ENCODE peak calls at places on chromosome 10, in ten cellular contexts. L is ACHN; E is SK-N-SH; V is activated CD8-positive, alpha-beta memory T cell treated with anti-CD3 and anti-CD28 coated beads for 48 hours; Z is C1 segment of cervical spinal cord; X is brain pericyte; D is AML-193; F is HCEC 1CT; M is aorta; T is stimulated activated CD8-positive, alpha-beta memory T cell treated with anti-CD3 and anti-CD28 coated beads, Interleukin-7, amount 100 ng/mL, for 48 hours. O is an unnamed sample.

GRCh38 chr10:52571018-52571417 is 201.6 kb downstream of the MBL2 start:
- DNase-seq in V (no peak), L (no peak), F (no peak), T (no peak), D (no peak), Z (no peak), X (no peak), E (no peak), M (no peak), O (peak)

GRCh38 chr10:101444058-101444457 is 90.1 kb downstream of the BTRC start:
- DNase-seq in E (no peak), L (peak), M (no peak), F (peak), V (no peak), Z (no peak), D (peak), X (no peak), T (no peak), O (peak)

GRCh38 chr10:110410329-110411046 is 87.2 kb upstream of the DUSP5 start:
- DNase-seq in F (peak), D (no peak), X (no peak), V (no peak), L (peak), Z (no peak), E (no peak), T (no peak), M (peak), O (peak)

GRCh38 chr10:61842755-61843497 is 58.6 kb upstream of the ARID5B start:
- DNase-seq in M (no peak), D (no peak), Z (no peak), T (no peak), F (peak), V (no peak), E (no peak), X (no peak), L (peak), O (peak)

GRCh38 chr10:63539994-63540393 is 18.8 kb downstream of the REEP3 start:
- DNase-seq in E (no peak), Z (no peak), F (no peak), V (no peak), X (no peak), T (no peak), M (no peak), D (no peak), L (no peak), O (no peak)

GRCh38 chr10:37434091-37434490 is 308.7 kb downstream of the ANKRD30A start:
- DNase-seq in L (peak), M (no peak), V (no peak), T (no peak), E (no peak), Z (no peak), X (no peak), F (no peak), D (no peak), O (no peak)

GRCh38 chr10:96417432-96417831 is 58.6 kb upstream of the OPALIN start:
- DNase-seq in V (no peak), T (no peak), Z (no peak), M (no peak), X (no peak), E (no peak), F (no peak), L (peak), D (no peak), O (no peak)

GRCh38 chr10:127552446-127552845 is 3.3 kb downstream of the NPS start:
- DNase-seq in L (no peak), T (no peak), V (no peak), F (no peak), D (no peak), M (no peak), X (no peak), Z (no peak), E (no peak), O (no peak)

GRCh38 chr10:48900296-48900695 is 39.3 kb downstream of the LRRC18 start:
- DNase-seq in M (no peak), D (peak), Z (no peak), V (no peak), X (no peak), F (no peak), T (no peak), E (no peak), L (no peak), O (no peak)

GRCh38 chr10:114824396-114824795 is 2.8 kb downstream of the FHIP2A start:
- DNase-seq in X (no peak), F (no peak), E (no peak), V (no peak), T (no peak), M (no peak), D (no peak), Z (no peak), L (no peak), O (peak)

GRCh38 chr10:99658622-99659030 is 683 bp upstream of the ENTPD7 start:
- DNase-seq in T (peak), X (no peak), E (peak), F (no peak), V (peak), Z (no peak), L (peak), M (peak), D (no peak), O (peak)

GRCh38 chr10:117134084-117135025 is 3.7 kb downstream of the VAX1 start:
- DNase-seq in T (no peak), V (no peak), L (no peak), X (no peak), F (no peak), M (no peak), Z (no peak), E (peak), D (no peak), O (no peak)

GRCh38 chr10:384538-385305 is 249.5 kb downstream of the ZMYND11 start:
- DNase-seq in E (no peak), X (no peak), L (no peak), F (no peak), T (no peak), V (no peak), D (no peak), M (no peak), Z (no peak), O (no peak)

GRCh38 chr10:123549761-123550454 is 116.2 kb upstream of the GPR26 start:
- DNase-seq in V (no peak), Z (no peak), D (no peak), F (no peak), X (no peak), L (no peak), E (no peak), M (no peak), T (no peak), O (no peak)

GRCh38 chr10:93115661-93116383 is 42.1 kb downstream of the CYP26A1 start:
- DNase-seq in F (peak), L (peak), V (peak), D (peak), Z (peak), E (peak), X (no peak), M (peak), T (peak), O (peak)

GRCh38 chr10:76336213-76336963 is 905.0 kb downstream of the LRMDA start:
- DNase-seq in T (no peak), V (no peak), D (no peak), Z (no peak), L (no peak), F (peak), M (no peak), E (no peak), X (peak), O (no peak)

GRCh38 chr10:42242135-42242805 is 396.1 kb downstream of the ZNF33B start:
- DNase-seq in X (no peak), Z (no peak), M (no peak), D (no peak), F (no peak), V (no peak), L (no peak), T (no peak), E (peak), O (no peak)

GRCh38 chr10:95518455-95519131 is 42.6 kb downstream of the SORBS1 start:
- DNase-seq in T (no peak), M (no peak), V (no peak), Z (no peak), E (no peak), L (no peak), F (no peak), D (no peak), X (no peak), O (no peak)

GRCh38 chr10:18659784-18660561 is 742 bp downstream of the ARL5B start:
- DNase-seq in X (no peak), T (no peak), L (peak), D (no peak), V (no peak), F (peak), Z (no peak), E (peak), M (no peak), O (peak)

GRCh38 chr10:31621733-31622132 is 302.7 kb downstream of the ZEB1 start:
- DNase-seq in L (no peak), F (no peak), M (no peak), V (no peak), X (no peak), D (no peak), Z (no peak), E (no peak), T (no peak), O (no peak)

GRCh38 chr10:131311661-131312260 is at the start of gene TCERG1L:
- DNase-seq in D (no peak), M (peak), T (no peak), Z (no peak), V (no peak), X (no peak), F (no peak), E (peak), L (no peak), O (no peak)